ENCODE peak calls at places on chromosomes 1 and 21, in nine cellular contexts. C is GM06990, E is OCI-LY7, Z is heart left ventricle, P is mucosa of descending colon, X is MCF 10A, T is sigmoid colon, H is mammary epithelial cell, Y is GM20000. D is an unnamed sample.

GRCh38 chr1:7185721-7186120 is 400.5 kb downstream of the CAMTA1 start:
- DNase-seq in C (no peak), E (no peak), Z (no peak), P (no peak), X (no peak), T (no peak), H (no peak), Y (no peak), D (no peak)

GRCh38 chr1:210899676-210900075 is 234.3 kb downstream of the KCNH1 start:
- DNase-seq in C (no peak), E (no peak), Z (no peak), P (no peak), X (no peak), T (no peak), H (no peak), Y (no peak), D (no peak)

GRCh38 chr1:11772458-11772857 is 10.5 kb downstream of the C1orf167 start:
- DNase-seq in C (no peak), E (peak), Z (no peak), P (no peak), X (no peak), T (no peak), H (no peak), Y (no peak), D (no peak)

GRCh38 chr1:171801395-171801990 is 20.0 kb downstream of the METTL13 start:
- DNase-seq in C (no peak), E (peak), Z (no peak), P (no peak), X (peak), T (no peak), H (peak), Y (peak), D (peak)

GRCh38 chr1:37234941-37235418 is 200.7 kb upstream of the GRIK3 start:
- DNase-seq in C (no peak), E (no peak), Z (no peak), P (no peak), X (no peak), T (no peak), H (no peak), Y (no peak), D (no peak)

GRCh38 chr1:146007048-146007784 is 10.8 kb upstream of the TXNIP start:
- DNase-seq in C (peak), E (peak), Z (peak), P (no peak), X (peak), T (peak), H (peak), Y (peak), D (peak)

GRCh38 chr1:91622586-91622985 is 121.9 kb downstream of the CDC7 start:
- DNase-seq in C (no peak), E (no peak), Z (peak), P (peak), X (no peak), T (peak), H (no peak), Y (no peak), D (no peak)

GRCh38 chr1:228104526-228105251 is 1.6 kb upstream of the C1orf35 start:
- DNase-seq in C (no peak), E (no peak), Z (no peak), P (no peak), X (no peak), T (peak), H (no peak), Y (peak), D (no peak)

GRCh38 chr1:209805341-209805781 is 581 bp downstream of the IRF6 start:
- DNase-seq in C (no peak), E (no peak), Z (no peak), P (peak), X (no peak), T (no peak), H (peak), Y (no peak), D (peak)

GRCh38 chr21:29256125-29256895 is 42.4 kb upstream of the BACH1 start:
- DNase-seq in C (no peak), E (no peak), Z (no peak), P (no peak), X (peak), T (no peak), H (no peak), Y (no peak), D (no peak)

GRCh38 chr1:78650114-78650513 is 483 bp downstream of the IFI44 start:
- DNase-seq in C (no peak), E (no peak), Z (no peak), P (no peak), X (no peak), T (no peak), H (no peak), Y (no peak), D (no peak)

GRCh38 chr1:84260852-84261518 is 40.5 kb upstream of the SAMD13 start:
- DNase-seq in C (no peak), E (no peak), Z (no peak), P (no peak), X (no peak), T (no peak), H (no peak), Y (no peak), D (no peak)

GRCh38 chr1:58818075-58818474 is 34.2 kb upstream of the JUN start:
- DNase-seq in C (no peak), E (no peak), Z (no peak), P (no peak), X (peak), T (no peak), H (peak), Y (no peak), D (no peak)

GRCh38 chr21:36807421-36808004 is 108.6 kb downstream of the SIM2 start:
- DNase-seq in C (no peak), E (no peak), Z (no peak), P (no peak), X (no peak), T (no peak), H (no peak), Y (no peak), D (no peak)

GRCh38 chr1:27392096-27392777 is at the start of gene GPR3:
- DNase-seq in C (peak), E (peak), Z (peak), P (peak), X (peak), T (peak), H (peak), Y (peak), D (peak)

GRCh38 chr1:27391511-27392095 is 819 bp upstream of the GPR3 start:
- DNase-seq in C (no peak), E (no peak), Z (peak), P (no peak), X (peak), T (peak), H (peak), Y (peak), D (no peak)

GRCh38 chr1:27393641-27394281 is 1.3 kb downstream of the GPR3 start:
- DNase-seq in C (no peak), E (no peak), Z (no peak), P (no peak), X (no peak), T (no peak), H (no peak), Y (peak), D (no peak)

GRCh38 chr1:27394282-27394658 is 1.8 kb downstream of the GPR3 start:
- DNase-seq in C (no peak), E (no peak), Z (no peak), P (no peak), X (no peak), T (no peak), H (no peak), Y (peak), D (no peak)

GRCh38 chr1:27392778-27393635 is 585 bp downstream of the GPR3 start:
- DNase-seq in C (no peak), E (no peak), Z (no peak), P (no peak), X (no peak), T (no peak), H (no peak), Y (peak), D (no peak)
- TF ChIP-seq CTCF in C (peak), E (peak), Z (no peak), P (no peak), X (peak), T (no peak), H (peak), Y (no peak), D (peak)

GRCh38 chr1:154864189-154864985 is 5.7 kb downstream of the KCNN3 start:
- DNase-seq in C (no peak), E (peak), Z (no peak), P (no peak), X (no peak), T (no peak), H (no peak), Y (no peak), D (no peak)
- TF ChIP-seq CTCF in C (no peak), E (no peak), Z (no peak), P (no peak), X (no peak), T (no peak), H (no peak), Y (no peak), D (no peak)

DNA sequence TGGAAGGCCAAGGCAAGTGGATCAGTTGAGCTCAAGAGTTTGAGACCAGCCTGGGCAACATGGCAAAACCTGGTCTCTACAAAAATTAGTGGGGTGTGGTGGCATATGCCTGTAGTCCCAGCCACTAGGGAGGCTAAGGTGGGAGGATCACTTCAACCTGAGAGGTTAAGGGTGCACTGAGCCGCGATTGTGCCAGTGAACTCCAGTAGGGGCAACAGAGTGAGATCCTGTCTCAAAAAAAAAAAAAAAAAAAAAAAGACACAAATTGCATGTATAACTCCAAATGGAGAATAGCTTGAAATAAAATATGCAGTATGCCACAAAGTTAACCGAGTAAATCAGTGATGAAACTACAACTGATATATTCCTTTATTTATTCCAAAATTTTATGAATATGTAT is 51.6 kb downstream of the LRRC40 start:
- DNase-seq in C (no peak), E (no peak), Z (no peak), P (no peak), X (no peak), T (no peak), H (no peak), Y (no peak), D (no peak)
- TF ChIP-seq CTCF in C (no peak), E (no peak), Z (no peak), P (no peak), X (no peak), T (no peak), H (no peak), Y (no peak), D (no peak)

GRCh38 chr1:226708342-226708780 is 30.7 kb downstream of the ITPKB start:
- DNase-seq in C (no peak), E (no peak), Z (no peak), P (no peak), X (peak), T (peak), H (peak), Y (no peak), D (no peak)

GRCh38 chr1:226709942-226710341 is 29.1 kb downstream of the ITPKB start:
- DNase-seq in C (no peak), E (no peak), Z (no peak), P (no peak), X (no peak), T (no peak), H (no peak), Y (no peak), D (no peak)

GRCh38 chr1:226710501-226710900 is 28.6 kb downstream of the ITPKB start:
- DNase-seq in C (no peak), E (no peak), Z (no peak), P (no peak), X (no peak), T (no peak), H (peak), Y (no peak), D (no peak)

GRCh38 chr1:226706664-226707063 is 32.4 kb downstream of the ITPKB start:
- DNase-seq in C (no peak), E (no peak), Z (no peak), P (no peak), X (no peak), T (peak), H (no peak), Y (no peak), D (no peak)

GRCh38 chr1:226708967-226709396 is 30.1 kb downstream of the ITPKB start:
- DNase-seq in C (no peak), E (no peak), Z (no peak), P (no peak), X (no peak), T (no peak), H (no peak), Y (no peak), D (no peak)
- TF ChIP-seq CTCF in C (peak), E (peak), Z (no peak), P (no peak), X (no peak), T (no peak), H (no peak), Y (no peak), D (no peak)

DNA sequence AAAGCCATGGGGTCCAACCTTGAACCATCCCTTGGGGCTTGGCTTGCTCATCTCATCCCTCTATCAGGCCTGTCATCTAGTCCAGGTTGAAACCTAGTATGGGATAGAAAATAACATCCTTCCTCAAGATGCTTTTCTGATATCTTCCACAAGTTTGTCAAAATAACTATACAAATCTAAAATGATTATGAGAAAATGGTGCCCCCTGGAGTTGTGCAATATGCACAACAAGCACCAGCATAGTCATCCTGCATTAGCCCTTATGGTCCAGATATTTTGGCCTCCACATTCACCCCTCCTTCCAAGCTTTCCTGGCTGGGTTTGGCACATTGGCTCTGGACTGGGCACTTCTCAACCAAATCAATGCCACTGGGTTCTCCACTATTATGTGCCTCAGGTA is 101.2 kb downstream of the TBX19 start:
- DNase-seq in C (no peak), E (no peak), Z (no peak), P (no peak), X (no peak), T (no peak), H (no peak), Y (no peak), D (no peak)
- TF ChIP-seq CTCF in C (no peak), E (no peak), Z (no peak), P (no peak), X (peak), T (no peak), H (no peak), Y (no peak), D (no peak)

DNA sequence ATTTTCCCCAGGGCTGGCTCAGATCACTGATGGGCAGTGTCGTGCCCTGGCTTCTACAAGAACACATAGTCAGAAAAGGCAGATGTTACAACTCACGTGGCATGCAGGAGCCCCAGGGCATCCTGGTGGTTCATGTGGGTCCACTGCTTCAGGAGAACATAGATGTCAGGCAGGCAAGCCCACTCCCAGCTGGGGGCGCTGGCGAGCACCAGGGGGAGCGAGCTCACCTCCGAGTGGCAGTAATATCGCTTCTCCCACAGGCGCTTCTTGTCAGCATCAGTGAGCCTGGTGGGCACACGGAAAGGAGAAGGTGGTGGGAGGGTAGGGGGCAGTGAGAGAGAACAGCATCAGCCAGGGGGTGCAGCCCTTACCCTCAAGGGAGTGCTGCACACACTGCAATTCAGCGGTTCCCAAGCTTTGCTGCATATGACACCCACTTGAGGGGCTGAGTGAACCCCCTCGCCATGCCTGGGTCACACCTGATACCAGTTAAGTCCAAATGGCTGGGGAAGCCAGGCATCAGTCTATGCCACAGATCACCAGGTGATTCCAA is 34.3 kb upstream of the PPP1R15B start:
- DNase-seq in C (peak), E (peak), Z (no peak), P (peak), X (peak), T (no peak), H (no peak), Y (peak), D (peak)
- TF ChIP-seq CTCF in C (peak), E (no peak), Z (no peak), P (no peak), X (peak), T (no peak), H (peak), Y (peak), D (peak)

GRCh38 chr1:63466759-63467158 is 56.3 kb downstream of the ITGB3BP start:
- DNase-seq in C (no peak), E (no peak), Z (no peak), P (no peak), X (peak), T (no peak), H (no peak), Y (no peak), D (no peak)
- TF ChIP-seq CTCF in C (no peak), E (no peak), Z (no peak), P (no peak), X (no peak), T (no peak), H (peak), Y (no peak), D (no peak)

GRCh38 chr1:115883240-115883639 is 42.3 kb upstream of the NHLH2 start:
- DNase-seq in C (no peak), E (no peak), Z (no peak), P (no peak), X (no peak), T (no peak), H (no peak), Y (no peak), D (no peak)

GRCh38 chr1:115880981-115881672 is 40.2 kb upstream of the NHLH2 start:
- DNase-seq in C (no peak), E (no peak), Z (no peak), P (no peak), X (no peak), T (no peak), H (no peak), Y (no peak), D (no peak)

GRCh38 chr1:115874929-115875328 is 34.0 kb upstream of the NHLH2 start:
- DNase-seq in C (no peak), E (no peak), Z (no peak), P (no peak), X (peak), T (no peak), H (peak), Y (no peak), D (no peak)

GRCh38 chr1:115877511-115877910 is 36.6 kb upstream of the NHLH2 start:
- DNase-seq in C (no peak), E (no peak), Z (no peak), P (no peak), X (peak), T (no peak), H (peak), Y (no peak), D (peak)

DNA sequence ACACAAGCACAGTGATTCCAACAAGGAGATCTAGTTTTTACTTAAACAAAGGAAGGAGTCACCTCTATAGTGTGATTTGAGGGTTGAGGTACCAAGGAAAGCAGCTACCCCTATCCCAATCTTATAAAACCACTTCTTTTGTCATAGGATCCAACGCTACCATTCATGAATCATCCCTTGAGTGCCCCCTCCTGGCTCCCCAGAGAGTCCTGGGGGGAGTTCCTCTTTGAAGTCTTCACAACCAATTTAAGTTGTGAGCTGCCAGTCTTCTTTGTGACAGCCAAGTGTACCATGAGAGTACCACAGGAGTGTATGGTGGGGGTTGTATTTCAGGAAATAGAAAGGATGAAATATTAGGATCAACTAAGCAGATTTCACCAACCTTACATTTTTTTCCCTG is 39.1 kb upstream of the NHLH2 start:
- DNase-seq in C (no peak), E (no peak), Z (no peak), P (no peak), X (peak), T (no peak), H (no peak), Y (no peak), D (no peak)
- TF ChIP-seq CTCF in C (peak), E (peak), Z (no peak), P (no peak), X (no peak), T (no peak), H (no peak), Y (no peak), D (no peak)

GRCh38 chr1:26692211-26692792 is 3.5 kb upstream of the ARID1A start:
- DNase-seq in C (peak), E (peak), Z (peak), P (peak), X (peak), T (peak), H (peak), Y (peak), D (peak)
- TF ChIP-seq CTCF in C (peak), E (peak), Z (no peak), P (peak), X (no peak), T (no peak), H (peak), Y (no peak), D (no peak)

GRCh38 chr1:246126580-246126979 is 380.5 kb downstream of the SMYD3 start:
- DNase-seq in C (no peak), E (no peak), Z (no peak), P (no peak), X (no peak), T (no peak), H (no peak), Y (no peak), D (no peak)
- TF ChIP-seq CTCF in C (no peak), E (no peak), Z (no peak), P (no peak), X (no peak), T (no peak), H (no peak), Y (no peak), D (no peak)

D was measured in endothelial cell.